ENCODE peak calls at places on chromosomes 1 and 21, in ten cellular contexts. R, A, X, J, K, V, W, C, T and D are unnamed samples.

GRCh38 chr1:179021873-179022272 is 3.8 kb upstream of the FAM20B start:
- DNase-seq in R (peak; percentile 31), A (no peak), X (no peak), J (no peak), K (no peak), V (no peak), W (no peak), C (no peak), T (no peak), D (no peak)

GRCh38 chr1:235724716-235725115 is 75.1 kb upstream of the GNG4 start:
- DNase-seq in R (no peak), A (no peak), X (no peak), J (no peak), K (no peak), V (no peak), W (no peak), C (no peak), T (no peak), D (no peak)

GRCh38 chr1:224783006-224783651 is 146.3 kb upstream of the DNAH14 start:
- DNase-seq in R (no peak), A (no peak), X (no peak), J (no peak), K (no peak), V (no peak), W (no peak), C (no peak), T (no peak), D (no peak)

GRCh38 chr1:167522246-167522645 is 3.9 kb upstream of the CD247 start:
- DNase-seq in R (peak; percentile 64), A (no peak), X (no peak), J (no peak), K (no peak), V (no peak), W (no peak), C (no peak), T (no peak), D (no peak)

GRCh38 chr1:113684153-113684541 is 75.1 kb downstream of the PHTF1 start:
- DNase-seq in R (peak; percentile 20), A (no peak), X (no peak), J (no peak), K (peak; percentile 35), V (peak; percentile 50), W (peak; percentile 29), C (no peak), T (no peak), D (no peak)

GRCh38 chr1:234731371-234732085 is 121.5 kb upstream of the IRF2BP2 start:
- DNase-seq in R (peak; percentile 93), A (no peak), X (peak; percentile 38), J (no peak), K (peak; percentile 94), V (no peak), W (no peak), C (no peak), T (no peak), D (no peak)

GRCh38 chr1:45211061-45211460 is 4.7 kb upstream of the ZSWIM5 start:
- DNase-seq in R (no peak), A (no peak), X (no peak), J (no peak), K (no peak), V (no peak), W (no peak), C (no peak), T (no peak), D (no peak)

GRCh38 chr1:234730110-234730509 is 120.1 kb upstream of the IRF2BP2 start:
- DNase-seq in R (no peak), A (no peak), X (no peak), J (no peak), K (no peak), V (no peak), W (no peak), C (no peak), T (no peak), D (no peak)

GRCh38 chr1:18608534-18608933 is 22.1 kb upstream of the PAX7 start:
- DNase-seq in R (no peak), A (no peak), X (no peak), J (no peak), K (no peak), V (no peak), W (no peak), C (no peak), T (no peak), D (no peak)

GRCh38 chr21:42863504-42863870 is 15.9 kb downstream of the WDR4 start:
- DNase-seq in R (no peak), A (no peak), X (no peak), J (no peak), K (no peak), V (no peak), W (no peak), C (no peak), T (no peak), D (no peak)

GRCh38 chr1:16010837-16011236 is 6.8 kb downstream of the SRARP start:
- DNase-seq in R (no peak), A (no peak), X (no peak), J (no peak), K (no peak), V (no peak), W (no peak), C (no peak), T (no peak), D (no peak)